ENCODE peak calls at places on chromosome 10, in seven cellular contexts. Q is NCI-H446, A is OCI-M1, M is H54, E is fibroblast of mammary gland, X is NCI-H2081, L is WTC11. K is an unnamed sample.

GRCh38 chr10:74328388-74328787 is 177.4 kb downstream of the ADK start:
- DNase-seq in Q (no peak), A (peak; percentile 88), M (no peak), E (peak; percentile 16), X (no peak), L (no peak), K (no peak)

GRCh38 chr10:15370212-15370740 is 813 bp downstream of the FAM171A1 start:
- DNase-seq in Q (no peak), A (peak; percentile 42), M (peak; percentile 46), E (peak; percentile 25), X (no peak), L (peak; percentile 17), K (no peak)

GRCh38 chr10:34507217-34507616 is 307.9 kb downstream of the PARD3 start:
- DNase-seq in Q (no peak), A (no peak), M (no peak), E (no peak), X (peak; percentile 60), L (no peak), K (no peak)

GRCh38 chr10:61452655-61453641 is at the start of gene TMEM26:
- DNase-seq in Q (no peak), A (no peak), M (no peak), E (peak; percentile 38), X (no peak), L (peak; percentile 75), K (no peak)

GRCh38 chr10:34254596-34254995 is 560.5 kb downstream of the PARD3 start:
- DNase-seq in Q (no peak), A (peak; percentile 18), M (peak; percentile 2), E (peak; percentile 82), X (no peak), L (no peak), K (no peak)

GRCh38 chr10:127570036-127570435 is 20.9 kb downstream of the NPS start:
- DNase-seq in Q (no peak), A (no peak), M (no peak), E (no peak), X (no peak), L (no peak), K (no peak)

GRCh38 chr10:49115015-49115795 is at the start of gene VSTM4:
- DNase-seq in Q (no peak), A (no peak), M (no peak), E (peak; percentile 43), X (no peak), L (peak; percentile 50), K (no peak)

GRCh38 chr10:3527144-3527543 is 257.9 kb downstream of the KLF6 start:
- DNase-seq in Q (no peak), A (no peak), M (no peak), E (peak; percentile 75), X (no peak), L (no peak), K (no peak)

GRCh38 chr10:113053881-113054280 is 103.8 kb downstream of the TCF7L2 start:
- DNase-seq in Q (no peak), A (no peak), M (peak; percentile 35), E (no peak), X (no peak), L (peak; percentile 67), K (no peak)

GRCh38 chr10:12419279-12419847 is 70.0 kb downstream of the CAMK1D start:
- DNase-seq in Q (no peak), A (peak; percentile 15), M (peak; percentile 79), E (peak; percentile 99), X (no peak), L (no peak), K (no peak)

GRCh38 chr10:85927952-85928677 is 438.5 kb downstream of the GRID1 start:
- DNase-seq in Q (no peak), A (no peak), M (no peak), E (no peak), X (no peak), L (no peak), K (no peak)

GRCh38 chr10:72248477-72249151 is 25.1 kb upstream of the DDIT4 start:
- DNase-seq in Q (no peak), A (no peak), M (no peak), E (peak; percentile 87), X (no peak), L (peak; percentile 56), K (peak; percentile 97)

GRCh38 chr10:123103944-123104343 is 31.8 kb upstream of the HMX3 start:
- DNase-seq in Q (no peak), A (no peak), M (no peak), E (no peak), X (no peak), L (no peak), K (no peak)

GRCh38 chr10:71889388-71889987 is 38.4 kb upstream of the PSAP start:
- DNase-seq in Q (no peak), A (peak; percentile 77), M (no peak), E (no peak), X (no peak), L (no peak), K (no peak)

GRCh38 chr10:30185916-30186315 is 126.5 kb upstream of the JCAD start:
- DNase-seq in Q (no peak), A (no peak), M (peak; percentile 35), E (peak; percentile 95), X (no peak), L (no peak), K (no peak)

GRCh38 chr10:71548494-71548846 is 151.8 kb downstream of the CDH23 start:
- DNase-seq in Q (no peak), A (peak; percentile 16), M (peak; percentile 80), E (peak; percentile 18), X (no peak), L (peak; percentile 52), K (peak; percentile 1)

GRCh38 chr10:44864042-44864436 is 47.1 kb upstream of the TMEM72 start:
- DNase-seq in Q (no peak), A (no peak), M (no peak), E (peak; percentile 25), X (no peak), L (peak; percentile 50), K (no peak)

GRCh38 chr10:124182088-124182541 is 88.7 kb upstream of the CHST15 start:
- DNase-seq in Q (no peak), A (no peak), M (no peak), E (no peak), X (no peak), L (no peak), K (no peak)

GRCh38 chr10:60877066-60877776 is 66.8 kb downstream of the RHOBTB1 start:
- DNase-seq in Q (no peak), A (no peak), M (no peak), E (no peak), X (no peak), L (no peak), K (no peak)

GRCh38 chr10:31345886-31346285 is 26.9 kb downstream of the ZEB1 start:
- DNase-seq in Q (no peak), A (no peak), M (no peak), E (no peak), X (no peak), L (no peak), K (no peak)